ENCODE peak calls at places on chromosomes 13 and 19, in nine cellular contexts. V, Q, Z, G, M, N, A, B and E are unnamed samples.

GRCh38 chr19:34399886-34400285 is 4.3 kb upstream of the PDCD2L start:
- DNase-seq in N (no peak), A (no peak), G (no peak), Z (no peak), M (no peak), V (no peak), Q (no peak), B (no peak), E (no peak)

GRCh38 chr19:47429140-47429793 is 9.9 kb upstream of the MEIS3 start:
- DNase-seq in G (no peak), B (no peak), A (no peak), N (no peak), Z (no peak), Q (no peak), V (no peak), M (no peak), E (no peak)

GRCh38 chr13:37412271-37412683 is 186.3 kb downstream of the POSTN start:
- DNase-seq in V (no peak), B (no peak), A (no peak), Z (no peak), N (no peak), M (no peak), Q (no peak), G (no peak), E (no peak)

GRCh38 chr13:39855236-39855635 is 199.8 kb downstream of the COG6 start:
- DNase-seq in Q (no peak), B (no peak), Z (no peak), M (no peak), A (no peak), V (no peak), G (no peak), N (no peak), E (no peak)

GRCh38 chr13:106630650-106631049 is 62.7 kb upstream of the ARGLU1 start:
- DNase-seq in M (no peak), A (no peak), B (no peak), Q (no peak), N (no peak), V (no peak), G (no peak), Z (no peak), E (no peak)

GRCh38 chr19:10007366-10007765 is 2.9 kb downstream of the COL5A3 start:
- DNase-seq in M (no peak), N (peak), Q (peak), Z (no peak), B (no peak), V (no peak), A (no peak), G (no peak), E (peak)

GRCh38 chr13:94933230-94933751 is 220.9 kb upstream of the SOX21 start:
- DNase-seq in B (no peak), M (no peak), Q (no peak), Z (no peak), G (no peak), N (no peak), V (no peak), A (no peak), E (no peak)

GRCh38 chr19:38666662-38667448 is 19.4 kb downstream of the ACTN4 start:
- DNase-seq in V (no peak), G (peak), B (no peak), A (no peak), N (no peak), Q (peak), M (no peak), Z (no peak), E (peak)

GRCh38 chr13:48505597-48506091 is 27.2 kb downstream of the RCBTB2 start:
- DNase-seq in B (no peak), M (no peak), G (no peak), Z (no peak), A (no peak), Q (peak), N (peak), V (no peak), E (no peak)

GRCh38 chr13:75505327-75505726 is 23.4 kb upstream of the TBC1D4 start:
- DNase-seq in B (no peak), V (no peak), G (no peak), N (no peak), M (no peak), Q (no peak), Z (no peak), A (no peak), E (no peak)

GRCh38 chr13:111232191-111232590 is 88.3 kb upstream of the TEX29 start:
- DNase-seq in M (no peak), Z (no peak), Q (no peak), N (no peak), V (no peak), A (no peak), B (no peak), G (no peak), E (no peak)

GRCh38 chr13:87322386-87322785 is 348.8 kb upstream of the SLITRK5 start:
- DNase-seq in V (no peak), Z (no peak), G (no peak), Q (no peak), B (no peak), A (no peak), N (no peak), M (no peak), E (no peak)

GRCh38 chr13:113564331-113565023 is 20.1 kb upstream of the TFDP1 start:
- DNase-seq in Q (no peak), Z (no peak), N (no peak), M (no peak), V (no peak), G (no peak), A (no peak), B (peak), E (peak)

GRCh38 chr13:99813346-99814095 is 158.0 kb downstream of the ZIC5 start:
- DNase-seq in A (no peak), B (no peak), Q (no peak), N (no peak), G (no peak), Z (no peak), V (no peak), M (no peak), E (no peak)

GRCh38 chr19:12668937-12669271 is 2.3 kb downstream of the WDR83 start:
- DNase-seq in Z (no peak), V (no peak), G (peak), Q (peak), A (no peak), B (peak), N (peak), M (peak), E (peak)

GRCh38 chr19:2822846-2823245 is 3.2 kb downstream of the ZNF554 start:
- DNase-seq in G (no peak), Q (no peak), M (no peak), V (no peak), B (no peak), A (no peak), N (no peak), Z (no peak), E (no peak)

GRCh38 chr13:30804474-30804873 is 69.1 kb downstream of the ALOX5AP start:
- DNase-seq in V (no peak), Q (no peak), G (no peak), A (no peak), B (no peak), N (no peak), Z (no peak), M (no peak), E (no peak)

DNA sequence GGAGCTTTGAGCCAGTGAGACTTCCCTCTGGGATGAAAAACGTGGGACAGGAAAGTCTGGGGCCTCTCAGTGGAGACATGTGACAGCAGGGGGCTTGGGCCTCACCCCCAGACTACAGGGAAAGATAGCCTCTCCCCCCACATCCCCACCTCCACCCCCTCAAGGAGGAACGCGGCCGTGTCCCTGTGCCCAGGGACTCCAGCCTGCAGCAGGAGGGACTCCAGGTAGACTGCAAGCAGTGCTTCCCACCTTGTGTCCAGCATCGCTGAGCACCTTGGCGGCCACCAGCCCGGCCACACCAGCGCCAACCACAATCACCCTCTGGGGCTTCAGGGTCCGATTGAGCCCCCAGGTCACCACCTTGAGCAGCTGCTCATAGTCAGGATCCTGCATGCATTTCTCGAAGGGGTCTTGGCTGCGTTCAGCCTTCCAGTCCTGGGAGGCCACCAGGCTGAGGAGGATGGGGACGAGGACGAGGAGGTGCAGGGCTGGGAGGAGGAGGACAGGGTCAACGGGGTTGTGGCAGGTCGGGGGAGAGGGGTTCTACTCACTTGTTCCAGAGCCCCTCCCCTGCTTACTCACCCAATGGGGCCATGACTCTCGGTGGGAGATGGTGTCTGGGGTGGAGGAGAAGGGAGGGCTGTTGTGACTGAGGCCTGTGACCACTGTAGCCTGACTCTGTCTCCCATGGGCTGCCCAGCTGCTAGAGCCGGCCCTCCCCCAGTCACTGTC is 955 bp downstream of the IL4I1 start:
- DNase-seq in Q (no peak), Z (no peak), G (no peak), A (no peak), M (no peak), N (no peak), B (no peak), V (no peak), E (no peak)
- H3K4me3 ChIP-seq in Q (no peak), Z (no peak), G (no peak), A (no peak), M (no peak), N (no peak), B (no peak), V (no peak), E (no peak)

GRCh38 chr19:19342086-19343015 is 21.7 kb downstream of the MAU2 start:
- DNase-seq in B (peak), N (no peak), M (peak), Q (peak), Z (peak), A (no peak), G (peak), V (peak), E (peak)
- TF ChIP-seq POLR2A in B (no peak), N (no peak), M (no peak), Q (no peak), Z (no peak), A (no peak), G (no peak), V (no peak), E (no peak)

GRCh38 chr19:35430382-35431146 is 17.5 kb upstream of the FFAR2 start:
- DNase-seq in Q (no peak), N (no peak), V (no peak), Z (no peak), M (no peak), A (no peak), B (no peak), G (no peak), E (no peak)

GRCh38 chr19:35433448-35433847 is 14.6 kb upstream of the FFAR2 start:
- DNase-seq in A (no peak), V (no peak), Q (no peak), N (no peak), M (no peak), Z (no peak), B (no peak), G (no peak), E (no peak)

GRCh38 chr19:35427187-35427586 is 20.9 kb upstream of the FFAR2 start:
- DNase-seq in G (no peak), A (no peak), Q (no peak), Z (no peak), V (no peak), N (no peak), M (no peak), B (no peak), E (no peak)

GRCh38 chr19:35431147-35431807 is 16.8 kb upstream of the FFAR2 start:
- DNase-seq in N (no peak), V (no peak), B (no peak), M (no peak), G (no peak), Z (no peak), A (no peak), Q (no peak), E (no peak)

GRCh38 chr19:35429698-35430097 is 18.4 kb upstream of the FFAR2 start:
- DNase-seq in G (no peak), Z (no peak), B (no peak), M (no peak), A (no peak), Q (no peak), V (peak), N (no peak), E (no peak)
- H3K27ac ChIP-seq in G (no peak), Z (no peak), B (peak), M (no peak), A (no peak), Q (no peak), V (no peak), N (no peak), E (no peak)

GRCh38 chr19:8473652-8474476 is 28.6 kb downstream of the PRAM1 start:
- DNase-seq in B (no peak), Z (no peak), V (no peak), Q (no peak), M (no peak), N (no peak), G (no peak), A (no peak), E (no peak)
- H3K4me3 ChIP-seq in B (no peak), Z (no peak), V (no peak), Q (no peak), M (no peak), N (no peak), G (no peak), A (no peak), E (no peak)

DNA sequence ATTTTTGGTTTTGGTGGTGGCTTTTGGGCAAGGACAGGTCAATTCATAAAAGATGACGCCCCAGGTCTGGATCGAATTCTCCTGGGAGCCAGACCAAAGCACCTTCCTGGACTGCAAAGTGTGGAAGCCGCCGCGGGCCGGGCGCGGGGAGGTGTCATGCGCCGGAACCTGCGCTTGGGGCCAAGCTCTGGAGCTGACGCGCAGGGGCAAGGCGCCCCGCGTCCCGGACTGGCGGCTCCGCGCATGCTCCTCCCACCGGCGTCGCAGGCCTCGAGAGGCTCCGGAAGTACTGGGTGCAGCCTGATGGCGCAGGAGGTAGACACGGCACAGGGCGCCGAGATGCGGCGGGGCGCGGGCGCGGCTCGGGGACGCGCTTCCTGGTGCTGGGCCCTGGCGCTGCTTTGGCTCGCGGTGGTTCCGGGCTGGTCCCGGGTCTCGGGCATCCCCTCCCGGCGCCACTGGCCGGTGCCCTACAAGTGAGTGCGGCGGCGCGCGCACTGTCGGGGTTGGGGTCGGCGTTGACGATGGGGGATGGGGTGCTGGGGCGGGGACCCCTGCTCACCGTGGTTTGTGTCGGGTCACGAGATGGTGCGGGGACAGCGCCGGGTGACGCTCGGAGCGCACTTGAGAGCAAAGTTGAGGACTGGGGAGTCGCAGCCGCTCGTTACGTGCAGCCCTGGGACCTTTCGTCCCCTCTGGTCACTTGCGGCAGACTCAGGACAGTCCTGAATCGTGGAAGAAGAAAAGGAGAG is at the start of gene CLN5:
- DNase-seq in G (peak), B (peak), M (peak), N (peak), A (peak), V (peak), Z (peak), Q (peak), E (peak)
- TF ChIP-seq POLR2A in G (peak), B (no peak), M (peak), N (peak), A (peak), V (peak), Z (peak), Q (no peak), E (peak)

DNA sequence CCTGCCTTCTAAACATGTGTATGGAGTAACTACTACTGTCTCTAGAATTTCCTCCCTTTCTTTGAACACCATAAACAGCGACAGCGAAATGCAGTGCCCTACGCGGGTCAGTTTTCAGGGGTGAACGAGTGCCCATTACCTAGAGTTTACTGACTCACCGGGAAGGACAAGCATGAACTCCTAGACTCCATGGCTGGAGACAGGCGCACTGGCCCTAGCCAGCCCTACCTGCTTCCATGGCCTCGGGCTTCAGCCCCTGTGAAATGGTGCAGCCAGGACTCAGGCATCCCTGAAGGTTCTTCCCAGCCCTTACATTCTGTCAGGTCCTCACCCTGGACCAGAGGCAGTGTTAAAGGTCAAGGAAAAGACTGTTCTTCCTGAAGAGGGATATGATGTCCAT is 8.5 kb downstream of the RANBP3 start:
- DNase-seq in B (no peak), Z (no peak), G (no peak), A (no peak), N (no peak), Q (no peak), V (no peak), M (no peak), E (no peak)
- H3K27ac ChIP-seq in B (no peak), Z (no peak), G (peak), A (peak), N (no peak), Q (peak), V (no peak), M (no peak), E (no peak)

DNA sequence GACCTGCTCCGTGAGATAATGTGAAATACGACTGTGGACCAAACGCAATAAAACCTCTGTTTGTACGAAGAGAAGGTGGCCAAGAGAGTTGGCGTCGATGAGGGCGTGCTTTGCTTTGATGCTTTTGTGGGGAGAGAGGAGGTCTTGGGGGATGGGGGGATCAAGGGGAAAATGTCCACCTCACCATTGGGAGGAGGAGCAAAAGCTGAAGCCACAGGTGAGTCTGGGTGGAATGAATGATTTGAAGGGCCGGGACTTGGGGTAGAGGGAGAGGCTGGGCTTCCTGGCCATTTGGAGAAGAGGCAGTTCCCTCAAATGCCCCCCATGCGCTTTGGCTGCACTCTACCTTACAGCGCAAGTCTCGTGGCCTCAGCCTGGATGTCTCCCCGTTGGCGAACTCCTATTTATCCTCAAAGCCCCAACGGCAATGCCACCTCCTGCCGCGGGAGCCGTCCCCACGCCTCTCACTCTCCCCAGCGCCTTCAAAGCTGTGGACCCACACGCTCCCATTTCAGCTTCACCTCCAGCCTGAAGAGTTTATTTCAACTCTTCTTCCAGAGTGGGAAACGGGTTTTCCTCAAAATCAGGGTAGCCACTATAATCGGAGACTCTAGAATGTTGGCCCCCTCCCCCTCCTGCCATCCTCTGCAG is 787 bp upstream of the ABCA7 start:
- DNase-seq in G (no peak), B (no peak), Z (no peak), A (no peak), Q (no peak), V (no peak), M (no peak), N (no peak), E (no peak)
- H3K4me3 ChIP-seq in G (no peak), B (peak), Z (no peak), A (peak), Q (peak), V (no peak), M (no peak), N (no peak), E (no peak)

GRCh38 chr19:45404557-45405434 is at the start of gene PPP1R13L:
- DNase-seq in M (peak), V (peak), N (no peak), B (peak), A (no peak), Z (peak), G (peak), Q (peak), E (peak)
- TF ChIP-seq POLR2A in M (peak), V (peak), N (no peak), B (no peak), A (peak), Z (no peak), G (no peak), Q (peak), E (peak)

DNA sequence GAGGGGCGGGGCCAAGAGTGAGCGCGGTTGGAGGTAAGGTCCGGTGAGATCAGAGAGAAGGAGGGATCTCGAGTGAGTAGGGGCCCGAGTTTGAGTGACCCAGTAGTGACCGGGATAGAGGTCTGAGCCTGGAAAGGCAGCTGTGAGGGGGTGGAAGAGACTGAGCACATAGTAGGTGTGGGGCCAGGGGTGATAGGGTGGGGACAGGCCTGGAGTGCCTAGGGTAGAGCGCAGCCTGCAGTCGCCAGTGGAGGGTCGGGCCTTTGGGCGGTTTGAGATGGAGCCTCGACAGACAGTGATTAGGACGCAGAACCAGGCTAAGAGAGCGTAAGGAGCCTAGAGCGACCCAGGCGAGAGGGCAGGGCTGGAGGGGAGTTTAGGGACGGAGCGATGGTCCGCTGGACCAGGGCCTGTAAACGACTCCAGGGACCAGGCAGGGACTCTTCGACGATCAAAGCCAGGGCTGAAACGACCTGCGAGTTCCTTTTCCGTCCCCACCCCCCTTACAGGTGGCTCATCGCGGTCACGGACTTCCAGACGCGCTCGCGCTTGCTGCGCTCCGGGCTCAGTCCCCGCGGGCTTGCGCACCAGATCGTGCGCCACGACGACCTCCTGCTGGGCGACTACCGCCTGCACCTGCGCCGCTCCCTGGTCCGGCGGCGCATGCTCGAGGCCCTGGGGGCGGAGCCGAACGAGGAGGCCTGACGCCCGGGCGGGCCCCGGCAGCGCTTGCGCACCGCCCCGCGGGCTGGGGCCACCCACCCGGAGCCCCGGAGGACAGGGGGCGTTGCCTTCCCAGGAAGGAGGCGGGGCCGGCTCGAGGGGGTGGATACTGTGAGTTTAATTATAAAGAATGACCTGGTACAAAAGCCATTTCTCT is 9.4 kb downstream of the C19orf81 start:
- DNase-seq in Z (peak), A (no peak), N (peak), G (peak), Q (peak), B (peak), M (no peak), V (no peak), E (peak)
- H3K27ac ChIP-seq in Z (peak), A (peak), N (no peak), G (peak), Q (no peak), B (peak), M (no peak), V (no peak), E (peak)

GRCh38 chr13:44274838-44275237 is 98.8 kb upstream of the SERP2 start:
- DNase-seq in V (no peak), G (no peak), B (no peak), A (no peak), N (no peak), Z (no peak), Q (no peak), M (no peak), E (no peak)
- H3K4me3 ChIP-seq in V (peak), G (peak), B (no peak), A (peak), N (peak), Z (no peak), Q (peak), M (peak), E (no peak)